ENCODE peak calls at places on chromosome 5, in four cellular contexts. One of them, this sample, is unnamed.

GRCh38 chr5:173634465-173634983 is 18.1 kb upstream of the BOD1 start:
- DNase-seq in H54: no peak
- DNase-seq in kidney tubule cell: no peak
- DNase-seq in stimulated activated effector memory CD8-positive, alpha-beta T cell treated with anti-CD3 and anti-CD28 coated beads, Interleukin-12 subunit alpha, Interleukin-12 subunit beta, amount 100 ng/mL, for 72 hours: no peak
- DNase-seq in this sample: no peak

GRCh38 chr5:170597876-170598275 is 94.1 kb downstream of the KCNIP1 start:
- DNase-seq in H54: no peak
- DNase-seq in kidney tubule cell: peak
- DNase-seq in stimulated activated effector memory CD8-positive, alpha-beta T cell treated with anti-CD3 and anti-CD28 coated beads, Interleukin-12 subunit alpha, Interleukin-12 subunit beta, amount 100 ng/mL, for 72 hours: no peak
- DNase-seq in this sample: no peak

GRCh38 chr5:159175547-159175946 is 33.8 kb downstream of the RNF145 start:
- DNase-seq in H54: no peak
- DNase-seq in kidney tubule cell: no peak
- DNase-seq in stimulated activated effector memory CD8-positive, alpha-beta T cell treated with anti-CD3 and anti-CD28 coated beads, Interleukin-12 subunit alpha, Interleukin-12 subunit beta, amount 100 ng/mL, for 72 hours: no peak
- DNase-seq in this sample: no peak

GRCh38 chr5:167950126-167950721 is 341.2 kb upstream of the WWC1 start:
- DNase-seq in H54: no peak
- DNase-seq in kidney tubule cell: no peak
- DNase-seq in stimulated activated effector memory CD8-positive, alpha-beta T cell treated with anti-CD3 and anti-CD28 coated beads, Interleukin-12 subunit alpha, Interleukin-12 subunit beta, amount 100 ng/mL, for 72 hours: no peak
- DNase-seq in this sample: no peak

GRCh38 chr5:80631277-80632259 is 22.9 kb upstream of the MSH3 start:
- DNase-seq in H54: no peak
- DNase-seq in kidney tubule cell: no peak
- DNase-seq in stimulated activated effector memory CD8-positive, alpha-beta T cell treated with anti-CD3 and anti-CD28 coated beads, Interleukin-12 subunit alpha, Interleukin-12 subunit beta, amount 100 ng/mL, for 72 hours: no peak
- DNase-seq in this sample: no peak

GRCh38 chr5:37615184-37615583 is 224.7 kb downstream of the GDNF start:
- DNase-seq in H54: peak
- DNase-seq in kidney tubule cell: no peak
- DNase-seq in stimulated activated effector memory CD8-positive, alpha-beta T cell treated with anti-CD3 and anti-CD28 coated beads, Interleukin-12 subunit alpha, Interleukin-12 subunit beta, amount 100 ng/mL, for 72 hours: no peak
- DNase-seq in this sample: no peak

GRCh38 chr5:175363300-175363699 is 80.7 kb downstream of the DRD1 start:
- DNase-seq in H54: no peak
- DNase-seq in kidney tubule cell: no peak
- DNase-seq in stimulated activated effector memory CD8-positive, alpha-beta T cell treated with anti-CD3 and anti-CD28 coated beads, Interleukin-12 subunit alpha, Interleukin-12 subunit beta, amount 100 ng/mL, for 72 hours: no peak
- DNase-seq in this sample: no peak

GRCh38 chr5:14872070-14872989 is 752 bp upstream of the ANKH start:
- DNase-seq in H54: peak
- DNase-seq in kidney tubule cell: peak
- DNase-seq in stimulated activated effector memory CD8-positive, alpha-beta T cell treated with anti-CD3 and anti-CD28 coated beads, Interleukin-12 subunit alpha, Interleukin-12 subunit beta, amount 100 ng/mL, for 72 hours: peak
- DNase-seq in this sample: no peak

GRCh38 chr5:113027015-113027414 is 50.4 kb downstream of the DCP2 start:
- DNase-seq in H54: no peak
- DNase-seq in kidney tubule cell: no peak
- DNase-seq in stimulated activated effector memory CD8-positive, alpha-beta T cell treated with anti-CD3 and anti-CD28 coated beads, Interleukin-12 subunit alpha, Interleukin-12 subunit beta, amount 100 ng/mL, for 72 hours: no peak
- DNase-seq in this sample: no peak

GRCh38 chr5:179407191-179408175 is 62.2 kb upstream of the ADAMTS2 start:
- DNase-seq in H54: no peak
- DNase-seq in kidney tubule cell: no peak
- DNase-seq in stimulated activated effector memory CD8-positive, alpha-beta T cell treated with anti-CD3 and anti-CD28 coated beads, Interleukin-12 subunit alpha, Interleukin-12 subunit beta, amount 100 ng/mL, for 72 hours: no peak
- DNase-seq in this sample: peak

GRCh38 chr5:14268236-14268701 is 125.1 kb downstream of the TRIO start:
- DNase-seq in H54: peak
- DNase-seq in kidney tubule cell: peak
- DNase-seq in stimulated activated effector memory CD8-positive, alpha-beta T cell treated with anti-CD3 and anti-CD28 coated beads, Interleukin-12 subunit alpha, Interleukin-12 subunit beta, amount 100 ng/mL, for 72 hours: no peak
- DNase-seq in this sample: no peak

GRCh38 chr5:123084730-123085605 is 4.1 kb upstream of the PRDM6 start:
- DNase-seq in H54: no peak
- DNase-seq in kidney tubule cell: no peak
- DNase-seq in stimulated activated effector memory CD8-positive, alpha-beta T cell treated with anti-CD3 and anti-CD28 coated beads, Interleukin-12 subunit alpha, Interleukin-12 subunit beta, amount 100 ng/mL, for 72 hours: no peak
- DNase-seq in this sample: no peak

GRCh38 chr5:73451218-73452130 is 2.9 kb upstream of the FOXD1 start:
- DNase-seq in H54: no peak
- DNase-seq in kidney tubule cell: peak
- DNase-seq in stimulated activated effector memory CD8-positive, alpha-beta T cell treated with anti-CD3 and anti-CD28 coated beads, Interleukin-12 subunit alpha, Interleukin-12 subunit beta, amount 100 ng/mL, for 72 hours: peak
- DNase-seq in this sample: no peak

GRCh38 chr5:154103223-154103622 is 64.5 kb downstream of the MFAP3 start:
- DNase-seq in H54: no peak
- DNase-seq in kidney tubule cell: no peak
- DNase-seq in stimulated activated effector memory CD8-positive, alpha-beta T cell treated with anti-CD3 and anti-CD28 coated beads, Interleukin-12 subunit alpha, Interleukin-12 subunit beta, amount 100 ng/mL, for 72 hours: no peak
- DNase-seq in this sample: no peak

GRCh38 chr5:71586052-71586940 is 844 bp upstream of the MCCC2 start:
- DNase-seq in H54: peak
- DNase-seq in kidney tubule cell: no peak
- DNase-seq in stimulated activated effector memory CD8-positive, alpha-beta T cell treated with anti-CD3 and anti-CD28 coated beads, Interleukin-12 subunit alpha, Interleukin-12 subunit beta, amount 100 ng/mL, for 72 hours: no peak
- DNase-seq in this sample: peak

GRCh38 chr5:11050596-11051304 is 289.7 kb upstream of the DAP start:
- DNase-seq in H54: no peak
- DNase-seq in kidney tubule cell: no peak
- DNase-seq in stimulated activated effector memory CD8-positive, alpha-beta T cell treated with anti-CD3 and anti-CD28 coated beads, Interleukin-12 subunit alpha, Interleukin-12 subunit beta, amount 100 ng/mL, for 72 hours: no peak
- DNase-seq in this sample: no peak

GRCh38 chr5:1686066-1686802 is 113.4 kb downstream of the MRPL36 start:
- DNase-seq in H54: no peak
- DNase-seq in kidney tubule cell: no peak
- DNase-seq in stimulated activated effector memory CD8-positive, alpha-beta T cell treated with anti-CD3 and anti-CD28 coated beads, Interleukin-12 subunit alpha, Interleukin-12 subunit beta, amount 100 ng/mL, for 72 hours: no peak
- DNase-seq in this sample: peak

GRCh38 chr5:89071101-89071940 is 188.3 kb upstream of the MEF2C start:
- DNase-seq in H54: peak
- DNase-seq in kidney tubule cell: peak
- DNase-seq in stimulated activated effector memory CD8-positive, alpha-beta T cell treated with anti-CD3 and anti-CD28 coated beads, Interleukin-12 subunit alpha, Interleukin-12 subunit beta, amount 100 ng/mL, for 72 hours: no peak
- DNase-seq in this sample: no peak

GRCh38 chr5:109825450-109825849 is 135.7 kb downstream of the MAN2A1 start:
- DNase-seq in H54: no peak
- DNase-seq in kidney tubule cell: peak
- DNase-seq in stimulated activated effector memory CD8-positive, alpha-beta T cell treated with anti-CD3 and anti-CD28 coated beads, Interleukin-12 subunit alpha, Interleukin-12 subunit beta, amount 100 ng/mL, for 72 hours: no peak
- DNase-seq in this sample: no peak

GRCh38 chr5:111495159-111495558 is 17.2 kb downstream of the STARD4 start:
- DNase-seq in H54: no peak
- DNase-seq in kidney tubule cell: no peak
- DNase-seq in stimulated activated effector memory CD8-positive, alpha-beta T cell treated with anti-CD3 and anti-CD28 coated beads, Interleukin-12 subunit alpha, Interleukin-12 subunit beta, amount 100 ng/mL, for 72 hours: no peak
- DNase-seq in this sample: no peak

GRCh38 chr5:112968411-112969106 is 8.0 kb upstream of the DCP2 start:
- DNase-seq in H54: no peak
- DNase-seq in kidney tubule cell: peak
- DNase-seq in stimulated activated effector memory CD8-positive, alpha-beta T cell treated with anti-CD3 and anti-CD28 coated beads, Interleukin-12 subunit alpha, Interleukin-12 subunit beta, amount 100 ng/mL, for 72 hours: no peak
- DNase-seq in this sample: no peak

GRCh38 chr5:18465833-18466681 is 831.8 kb downstream of the TAF11L14 start:
- DNase-seq in H54: peak
- DNase-seq in kidney tubule cell: peak
- DNase-seq in stimulated activated effector memory CD8-positive, alpha-beta T cell treated with anti-CD3 and anti-CD28 coated beads, Interleukin-12 subunit alpha, Interleukin-12 subunit beta, amount 100 ng/mL, for 72 hours: peak
- DNase-seq in this sample: peak

GRCh38 chr5:14260637-14261036 is 117.5 kb downstream of the TRIO start:
- DNase-seq in H54: no peak
- DNase-seq in kidney tubule cell: no peak
- DNase-seq in stimulated activated effector memory CD8-positive, alpha-beta T cell treated with anti-CD3 and anti-CD28 coated beads, Interleukin-12 subunit alpha, Interleukin-12 subunit beta, amount 100 ng/mL, for 72 hours: no peak
- DNase-seq in this sample: no peak

GRCh38 chr5:159106569-159107282 is 7.0 kb upstream of the EBF1 start:
- DNase-seq in H54: peak
- DNase-seq in kidney tubule cell: peak
- DNase-seq in stimulated activated effector memory CD8-positive, alpha-beta T cell treated with anti-CD3 and anti-CD28 coated beads, Interleukin-12 subunit alpha, Interleukin-12 subunit beta, amount 100 ng/mL, for 72 hours: peak
- DNase-seq in this sample: no peak

GRCh38 chr5:149561848-149562247 is 10.6 kb upstream of the CSNK1A1 start:
- DNase-seq in H54: peak
- DNase-seq in kidney tubule cell: peak
- DNase-seq in stimulated activated effector memory CD8-positive, alpha-beta T cell treated with anti-CD3 and anti-CD28 coated beads, Interleukin-12 subunit alpha, Interleukin-12 subunit beta, amount 100 ng/mL, for 72 hours: no peak
- DNase-seq in this sample: no peak

GRCh38 chr5:108975697-108976096 is 228.0 kb downstream of the FER start:
- DNase-seq in H54: no peak
- DNase-seq in kidney tubule cell: no peak
- DNase-seq in stimulated activated effector memory CD8-positive, alpha-beta T cell treated with anti-CD3 and anti-CD28 coated beads, Interleukin-12 subunit alpha, Interleukin-12 subunit beta, amount 100 ng/mL, for 72 hours: no peak
- DNase-seq in this sample: no peak

GRCh38 chr5:147782053-147783028 is at the start of gene JAKMIP2:
- DNase-seq in H54: peak
- DNase-seq in kidney tubule cell: peak
- DNase-seq in stimulated activated effector memory CD8-positive, alpha-beta T cell treated with anti-CD3 and anti-CD28 coated beads, Interleukin-12 subunit alpha, Interleukin-12 subunit beta, amount 100 ng/mL, for 72 hours: peak
- DNase-seq in this sample: peak

GRCh38 chr5:766666-767431 is 17.7 kb downstream of the ZDHHC11B start:
- DNase-seq in H54: no peak
- DNase-seq in kidney tubule cell: no peak
- DNase-seq in stimulated activated effector memory CD8-positive, alpha-beta T cell treated with anti-CD3 and anti-CD28 coated beads, Interleukin-12 subunit alpha, Interleukin-12 subunit beta, amount 100 ng/mL, for 72 hours: no peak
- DNase-seq in this sample: no peak

GRCh38 chr5:61256474-61256873 is 75.6 kb upstream of the ZSWIM6 start:
- DNase-seq in H54: no peak
- DNase-seq in kidney tubule cell: no peak
- DNase-seq in stimulated activated effector memory CD8-positive, alpha-beta T cell treated with anti-CD3 and anti-CD28 coated beads, Interleukin-12 subunit alpha, Interleukin-12 subunit beta, amount 100 ng/mL, for 72 hours: no peak
- DNase-seq in this sample: no peak

GRCh38 chr5:94254214-94254613 is 364.2 kb downstream of the KIAA0825 start:
- DNase-seq in H54: no peak
- DNase-seq in kidney tubule cell: no peak
- DNase-seq in stimulated activated effector memory CD8-positive, alpha-beta T cell treated with anti-CD3 and anti-CD28 coated beads, Interleukin-12 subunit alpha, Interleukin-12 subunit beta, amount 100 ng/mL, for 72 hours: no peak
- DNase-seq in this sample: no peak

GRCh38 chr5:59206132-59206581 is 623.3 kb downstream of the RAB3C start:
- DNase-seq in H54: no peak
- DNase-seq in kidney tubule cell: no peak
- DNase-seq in stimulated activated effector memory CD8-positive, alpha-beta T cell treated with anti-CD3 and anti-CD28 coated beads, Interleukin-12 subunit alpha, Interleukin-12 subunit beta, amount 100 ng/mL, for 72 hours: no peak
- DNase-seq in this sample: no peak

GRCh38 chr5:95895771-95896170 is 65.9 kb downstream of the ELL2 start:
- DNase-seq in H54: no peak
- DNase-seq in kidney tubule cell: no peak
- DNase-seq in stimulated activated effector memory CD8-positive, alpha-beta T cell treated with anti-CD3 and anti-CD28 coated beads, Interleukin-12 subunit alpha, Interleukin-12 subunit beta, amount 100 ng/mL, for 72 hours: no peak
- DNase-seq in this sample: no peak

GRCh38 chr5:44697025-44697424 is 111.7 kb upstream of the MRPS30 start:
- DNase-seq in H54: no peak
- DNase-seq in kidney tubule cell: no peak
- DNase-seq in stimulated activated effector memory CD8-positive, alpha-beta T cell treated with anti-CD3 and anti-CD28 coated beads, Interleukin-12 subunit alpha, Interleukin-12 subunit beta, amount 100 ng/mL, for 72 hours: no peak
- DNase-seq in this sample: no peak

GRCh38 chr5:139392678-139393496 is 2.0 kb downstream of the PROB1 start:
- DNase-seq in H54: no peak
- DNase-seq in kidney tubule cell: peak
- DNase-seq in stimulated activated effector memory CD8-positive, alpha-beta T cell treated with anti-CD3 and anti-CD28 coated beads, Interleukin-12 subunit alpha, Interleukin-12 subunit beta, amount 100 ng/mL, for 72 hours: peak
- DNase-seq in this sample: peak

GRCh38 chr5:149024477-149024876 is 38.4 kb downstream of the SH3TC2 start:
- DNase-seq in H54: no peak
- DNase-seq in kidney tubule cell: peak
- DNase-seq in stimulated activated effector memory CD8-positive, alpha-beta T cell treated with anti-CD3 and anti-CD28 coated beads, Interleukin-12 subunit alpha, Interleukin-12 subunit beta, amount 100 ng/mL, for 72 hours: no peak
- DNase-seq in this sample: no peak

GRCh38 chr5:83095973-83096539 is 18.7 kb downstream of the XRCC4 start:
- DNase-seq in H54: peak
- DNase-seq in kidney tubule cell: peak
- DNase-seq in stimulated activated effector memory CD8-positive, alpha-beta T cell treated with anti-CD3 and anti-CD28 coated beads, Interleukin-12 subunit alpha, Interleukin-12 subunit beta, amount 100 ng/mL, for 72 hours: no peak
- DNase-seq in this sample: no peak

This sample was measured in H1.